ENCODE peak calls at places on chromosomes 7 and 10, in nine cellular contexts. Y, H, V, U, N, S, T, K and C are unnamed samples.
A peak's percentile ranks its signal among the peaks of the same experiment; 100 is the strongest.

GRCh38 chr10:72728462-72728861 is 36.5 kb downstream of the MCU start:
- DNase-seq in Y (no peak), H (no peak), V (no peak), U (no peak), N (no peak), S (no peak), T (no peak), K (no peak), C (no peak)

GRCh38 chr10:32446701-32447406 is 914 bp downstream of the CCDC7 start:
- DNase-seq in Y (peak; percentile 1), H (peak; percentile 19), V (no peak), U (peak; percentile 55), N (peak; percentile 5), S (no peak), T (no peak), K (no peak), C (no peak)

GRCh38 chr7:41942468-41943097 is 239.7 kb upstream of the INHBA start:
- DNase-seq in Y (no peak), H (no peak), V (no peak), U (peak; percentile 25), N (no peak), S (peak; percentile 72), T (peak; percentile 55), K (no peak), C (no peak)

GRCh38 chr10:14369881-14370280 is 39.2 kb upstream of the FRMD4A start:
- DNase-seq in Y (no peak), H (no peak), V (no peak), U (no peak), N (no peak), S (no peak), T (no peak), K (no peak), C (no peak)

GRCh38 chr10:37960738-37961137 is 15.7 kb downstream of the ZNF25 start:
- DNase-seq in Y (no peak), H (no peak), V (no peak), U (peak; percentile 64), N (no peak), S (no peak), T (no peak), K (no peak), C (no peak)

GRCh38 chr10:109933984-109934565 is 10.8 kb upstream of the XPNPEP1 start:
- DNase-seq in Y (no peak), H (no peak), V (no peak), U (no peak), N (no peak), S (no peak), T (no peak), K (no peak), C (no peak)

GRCh38 chr7:27575647-27576046 is 87.0 kb downstream of the HIBADH start:
- DNase-seq in Y (no peak), H (no peak), V (no peak), U (peak; percentile 51), N (no peak), S (no peak), T (no peak), K (no peak), C (no peak)

GRCh38 chr10:28559661-28560060 is 26.7 kb downstream of the WAC start:
- DNase-seq in Y (no peak), H (no peak), V (no peak), U (no peak), N (no peak), S (no peak), T (no peak), K (no peak), C (no peak)

DNA sequence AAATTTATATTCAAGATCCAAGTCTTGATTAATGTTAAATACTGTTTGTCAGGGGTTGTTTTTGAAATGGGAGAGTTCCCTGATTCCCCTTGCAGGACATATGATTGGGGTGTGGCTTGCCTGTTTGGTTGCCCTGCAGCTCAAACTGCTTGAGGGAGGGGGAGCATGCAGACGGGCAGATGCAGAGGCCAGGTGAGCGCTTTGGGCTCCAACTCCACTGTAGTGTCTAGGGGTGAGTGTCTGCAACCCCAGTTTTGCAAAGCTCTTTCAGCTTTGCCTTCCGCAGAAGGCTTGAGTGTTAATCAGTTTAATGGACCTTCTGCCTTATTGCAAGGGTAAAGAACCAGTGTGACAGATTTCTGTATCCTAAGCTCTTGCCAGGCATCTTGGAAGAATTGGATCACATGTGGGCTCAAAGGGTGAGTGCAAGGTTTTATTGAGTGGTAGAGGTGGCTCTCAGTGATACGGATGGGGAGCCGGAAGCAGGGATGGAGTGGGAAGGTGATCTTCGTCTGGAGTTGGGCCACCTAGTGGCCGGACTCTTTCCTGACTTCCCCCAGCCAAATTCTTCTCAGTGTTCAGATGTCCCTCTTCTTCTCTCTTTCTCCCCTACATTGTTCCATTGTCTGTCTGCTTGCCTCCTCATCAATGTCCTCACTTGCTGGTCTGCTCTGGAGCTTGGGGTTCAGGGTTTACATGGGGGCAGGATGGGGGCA is 479.7 kb downstream of the ATRNL1 start:
- DNase-seq in Y (peak; percentile 7), H (no peak), V (no peak), U (peak; percentile 1), N (peak; percentile 2), S (no peak), T (no peak), K (no peak), C (no peak)
- TF ChIP-seq CTCF in Y (peak; percentile 24), H (peak; percentile 69), V (peak; percentile 1), U (peak; percentile 9), N (peak; percentile 27), S (no peak), T (peak; percentile 32), K (peak; percentile 51), C (peak; percentile 41)

GRCh38 chr10:69961168-69961863 is 91.3 kb upstream of the MACROH2A2 start:
- DNase-seq in Y (no peak), H (peak; percentile 45), V (peak; percentile 27), U (peak; percentile 37), N (no peak), S (no peak), T (no peak), K (peak; percentile 10), C (no peak)
- TF ChIP-seq CTCF in Y (peak; percentile 27), H (peak; percentile 77), V (no peak), U (peak; percentile 40), N (peak; percentile 39), S (no peak), T (peak; percentile 41), K (peak; percentile 54), C (peak; percentile 27)

GRCh38 chr7:120731276-120731675 is 126.7 kb downstream of the TSPAN12 start:
- DNase-seq in Y (no peak), H (no peak), V (no peak), U (no peak), N (no peak), S (no peak), T (no peak), K (no peak), C (no peak)
- TF ChIP-seq CTCF in Y (no peak), H (no peak), V (no peak), U (no peak), N (no peak), S (no peak), T (no peak), K (no peak), C (no peak)

DNA sequence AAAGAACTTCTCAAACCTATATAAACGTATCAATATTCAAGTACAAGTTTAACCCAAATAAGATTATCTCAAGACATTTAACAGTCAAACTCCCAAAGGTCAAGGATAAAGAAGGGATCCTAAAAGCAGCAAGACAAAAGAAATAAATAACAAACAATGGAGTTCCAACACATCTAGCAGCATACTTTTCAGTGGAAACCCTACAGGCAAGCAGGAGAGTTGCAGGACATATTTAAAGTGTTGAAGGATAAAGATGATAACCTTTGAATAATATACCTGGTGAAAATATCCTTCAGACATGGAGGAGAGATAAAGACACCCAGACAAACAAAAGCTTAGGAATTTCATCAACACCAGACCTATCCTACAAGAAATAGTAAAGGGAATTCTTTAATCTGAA is 82.8 kb downstream of the TES start:
- DNase-seq in Y (no peak), H (no peak), V (no peak), U (no peak), N (no peak), S (no peak), T (no peak), K (no peak), C (no peak)
- TF ChIP-seq CTCF in Y (no peak), H (no peak), V (no peak), U (no peak), N (no peak), S (no peak), T (peak; percentile 16), K (peak; percentile 52), C (no peak)

GRCh38 chr10:86592413-86592812 is 61.9 kb upstream of the OPN4 start:
- DNase-seq in Y (no peak), H (no peak), V (no peak), U (no peak), N (no peak), S (no peak), T (no peak), K (no peak), C (no peak)
- TF ChIP-seq CTCF in Y (peak; percentile 34), H (no peak), V (no peak), U (peak; percentile 7), N (no peak), S (no peak), T (no peak), K (no peak), C (no peak)

GRCh38 chr10:71585579-71586092 is 133.9 kb downstream of the C10orf105 start:
- DNase-seq in Y (no peak), H (no peak), V (no peak), U (peak; percentile 18), N (no peak), S (no peak), T (no peak), K (no peak), C (no peak)
- TF ChIP-seq CTCF in Y (no peak), H (no peak), V (no peak), U (no peak), N (no peak), S (no peak), T (no peak), K (no peak), C (no peak)

DNA sequence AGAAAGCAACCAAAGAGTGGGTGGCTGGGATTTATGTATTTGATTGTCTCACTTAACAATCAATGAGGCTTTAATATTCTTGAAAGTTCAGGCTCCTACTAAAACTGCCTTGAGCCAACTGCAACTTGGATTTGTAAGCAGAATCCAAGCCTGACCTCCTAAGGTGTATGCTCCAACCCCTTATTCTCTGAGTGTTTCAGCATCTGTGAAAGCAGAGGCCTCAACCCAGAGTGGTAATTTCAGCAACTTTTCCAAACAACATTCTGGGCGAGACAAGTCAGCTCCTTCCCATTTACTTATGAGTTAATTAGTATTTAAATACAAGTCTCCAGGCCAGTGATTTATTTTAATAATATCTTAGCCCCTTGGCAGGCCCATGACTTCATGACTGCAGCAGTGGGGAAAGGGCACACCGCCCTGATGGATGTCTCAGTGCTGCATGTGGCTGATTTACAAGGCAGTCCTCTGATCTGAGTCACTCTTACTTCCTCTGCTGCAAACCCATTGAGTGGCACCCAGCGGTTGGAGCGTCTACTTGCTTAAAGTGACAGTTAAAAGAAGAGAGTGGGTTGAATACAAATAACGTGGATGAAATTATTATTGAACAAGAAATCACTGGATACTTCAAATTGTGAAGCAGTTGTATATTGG is 209.1 kb downstream of the TRIL start:
- DNase-seq in Y (peak; percentile 38), H (peak; percentile 5), V (peak; percentile 24), U (no peak), N (peak; percentile 33), S (no peak), T (no peak), K (no peak), C (no peak)
- TF ChIP-seq CTCF in Y (no peak), H (no peak), V (no peak), U (no peak), N (no peak), S (no peak), T (no peak), K (no peak), C (peak; percentile 3)

GRCh38 chr10:6990891-6991290 is 410.8 kb upstream of the PRKCQ start:
- DNase-seq in Y (no peak), H (peak; percentile 11), V (no peak), U (no peak), N (no peak), S (no peak), T (no peak), K (no peak), C (no peak)
- TF ChIP-seq CTCF in Y (no peak), H (no peak), V (no peak), U (no peak), N (no peak), S (no peak), T (no peak), K (no peak), C (no peak)